ENCODE peak calls at places on chromosomes 7 and 10, in nine cellular contexts. V is CD8-positive, alpha-beta memory T cell; N is heart left ventricle; F is pancreas; P is CD8-positive, alpha-beta T cell; Z is ovary; L is lower lobe of right lung; O is HCT116; I is WERI-Rb-1. J is an unnamed sample.

GRCh38 chr10:112307631-112308502 is 24.7 kb downstream of the TECTB start:
- DNase-seq in V (no peak), N (peak; percentile 35), F (peak; percentile 59), P (peak; percentile 17), Z (no peak), L (peak; percentile 50), O (peak; percentile 59), I (peak; percentile 54), J (peak; percentile 89)

GRCh38 chr10:91090761-91091529 is 129.5 kb upstream of the PCGF5 start:
- DNase-seq in V (no peak), N (no peak), F (no peak), P (no peak), Z (no peak), L (no peak), O (no peak), I (no peak), J (no peak)

GRCh38 chr7:133052357-133052756 is 29.5 kb downstream of the CHCHD3 start:
- DNase-seq in V (no peak), N (no peak), F (no peak), P (no peak), Z (no peak), L (no peak), O (no peak), I (no peak), J (no peak)

GRCh38 chr10:62422068-62422590 is 48.0 kb downstream of the ZNF365 start:
- DNase-seq in V (no peak), N (no peak), F (no peak), P (no peak), Z (no peak), L (no peak), O (no peak), I (no peak), J (no peak)

GRCh38 chr7:90248706-90249105 is 3.7 kb downstream of the CFAP69 start:
- DNase-seq in V (no peak), N (no peak), F (no peak), P (no peak), Z (no peak), L (no peak), O (no peak), I (no peak), J (no peak)

GRCh38 chr10:98236866-98237265 is 31.1 kb downstream of the LOXL4 start:
- DNase-seq in V (no peak), N (no peak), F (no peak), P (no peak), Z (no peak), L (no peak), O (no peak), I (no peak), J (no peak)

GRCh38 chr7:33744293-33744692 is 161.0 kb upstream of the BMPER start:
- DNase-seq in V (no peak), N (no peak), F (no peak), P (no peak), Z (no peak), L (no peak), O (peak; percentile 21), I (no peak), J (no peak)

GRCh38 chr7:603152-603941 is 83.7 kb upstream of the PDGFA start:
- DNase-seq in V (peak; percentile 38), N (peak; percentile 21), F (peak; percentile 24), P (no peak), Z (no peak), L (no peak), O (no peak), I (no peak), J (no peak)

GRCh38 chr7:81036041-81036440 is 117.2 kb upstream of the SEMA3C start:
- DNase-seq in V (no peak), N (no peak), F (no peak), P (no peak), Z (no peak), L (no peak), O (no peak), I (no peak), J (no peak)

GRCh38 chr10:73810735-73811465 is 498 bp downstream of the NDST2 start:
- DNase-seq in V (peak; percentile 55), N (peak; percentile 50), F (peak; percentile 74), P (peak; percentile 66), Z (no peak), L (peak; percentile 70), O (no peak), I (no peak), J (peak; percentile 80)

GRCh38 chr10:118924493-118924892 is 105.0 kb upstream of the NANOS1 start:
- DNase-seq in V (no peak), N (no peak), F (no peak), P (no peak), Z (no peak), L (no peak), O (no peak), I (no peak), J (no peak)

GRCh38 chr10:44195120-44196007 is 189.5 kb downstream of the CXCL12 start:
- DNase-seq in V (no peak), N (peak; percentile 75), F (peak; percentile 69), P (no peak), Z (peak; percentile 66), L (no peak), O (no peak), I (no peak), J (no peak)

GRCh38 chr7:71424166-71424803 is 292.3 kb downstream of the GALNT17 start:
- DNase-seq in V (no peak), N (peak; percentile 34), F (no peak), P (no peak), Z (no peak), L (no peak), O (no peak), I (no peak), J (no peak)

GRCh38 chr10:16901102-16901501 is 83.9 kb upstream of the RSU1 start:
- DNase-seq in V (no peak), N (no peak), F (no peak), P (no peak), Z (no peak), L (no peak), O (no peak), I (no peak), J (no peak)

GRCh38 chr10:132375795-132376297 is 21.2 kb upstream of the PWWP2B start:
- DNase-seq in V (no peak), N (no peak), F (no peak), P (no peak), Z (no peak), L (no peak), O (no peak), I (no peak), J (no peak)

GRCh38 chr7:127252380-127252718 is 392 bp downstream of the GRM8 start:
- DNase-seq in V (no peak), N (no peak), F (no peak), P (no peak), Z (no peak), L (no peak), O (no peak), I (peak; percentile 10), J (no peak)

GRCh38 chr7:47332213-47332612 is 249.7 kb downstream of the TNS3 start:
- DNase-seq in V (no peak), N (no peak), F (no peak), P (no peak), Z (no peak), L (no peak), O (no peak), I (no peak), J (peak; percentile 78)
- H3K27ac ChIP-seq in V (no peak overlapping the region), N (no peak overlapping the region), F (no peak overlapping the region), P (no peak overlapping the region), Z (no peak overlapping the region), L (peak overlapping the region; percentile 51), O (no peak overlapping the region), I (no peak overlapping the region), J (peak overlapping the region; percentile 41)

DNA sequence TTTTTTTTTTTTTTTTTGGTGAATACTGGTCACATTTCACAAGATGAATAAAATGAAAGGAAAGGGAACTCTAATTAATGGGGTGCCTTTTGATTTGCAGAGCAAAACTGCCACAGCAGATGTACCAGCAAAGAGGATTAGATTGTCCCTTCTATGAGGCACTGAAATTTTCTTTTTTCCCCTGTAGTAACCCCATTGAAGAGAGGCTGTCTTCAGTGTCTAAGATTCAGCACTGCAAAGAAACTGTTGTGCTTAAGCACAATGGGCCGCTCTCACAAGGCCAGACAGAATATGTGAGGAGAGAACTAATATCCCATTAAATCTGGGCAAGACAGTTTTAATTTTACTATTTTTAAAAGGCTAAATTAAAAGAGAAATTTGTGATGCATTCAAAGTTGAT is 74.9 kb upstream of the PTPRZ1 start:
- DNase-seq in V (no peak), N (no peak), F (no peak), P (no peak), Z (no peak), L (no peak), O (no peak), I (no peak), J (no peak)
- H3K27ac ChIP-seq in V (no peak overlapping the region), N (no peak overlapping the region), F (no peak overlapping the region), P (no peak overlapping the region), Z (no peak overlapping the region), L (no peak overlapping the region), O (no peak overlapping the region), I (no peak overlapping the region), J (peak overlapping the region; percentile 97)

GRCh38 chr10:58334817-58335305 is at the start of gene UBE2D1:
- DNase-seq in V (peak; percentile 65), N (peak; percentile 94), F (peak; percentile 96), P (peak; percentile 83), Z (peak; percentile 85), L (peak; percentile 96), O (peak; percentile 55), I (peak; percentile 92), J (peak; percentile 95)
- H3K27ac ChIP-seq in V (peak within 1 kb of the TSS; percentile 53), N (peak within 1 kb of the TSS; percentile 91), F (peak within 1 kb of the TSS; percentile 59), P (peak within 1 kb of the TSS; percentile 65), Z (peak within 1 kb of the TSS; percentile 49), L (peak within 1 kb of the TSS; percentile 82), O (peak within 1 kb of the TSS; percentile 64), I (peak within 1 kb of the TSS; percentile 81), J (no peak within 1 kb of the TSS)

GRCh38 chr7:135490783-135491182 is 19.1 kb downstream of the CNOT4 start:
- DNase-seq in V (no peak), N (no peak), F (no peak), P (no peak), Z (no peak), L (no peak), O (no peak), I (no peak), J (no peak)

GRCh38 chr7:135481600-135481979 is 28.3 kb downstream of the CNOT4 start:
- DNase-seq in V (no peak), N (no peak), F (no peak), P (no peak), Z (no peak), L (no peak), O (no peak), I (no peak), J (no peak)

GRCh38 chr7:135492151-135492550 is 17.8 kb downstream of the CNOT4 start:
- DNase-seq in V (no peak), N (no peak), F (no peak), P (no peak), Z (no peak), L (no peak), O (no peak), I (no peak), J (no peak)

GRCh38 chr7:135480966-135481599 is 28.8 kb downstream of the CNOT4 start:
- DNase-seq in V (no peak), N (no peak), F (no peak), P (no peak), Z (no peak), L (no peak), O (no peak), I (no peak), J (no peak)

DNA sequence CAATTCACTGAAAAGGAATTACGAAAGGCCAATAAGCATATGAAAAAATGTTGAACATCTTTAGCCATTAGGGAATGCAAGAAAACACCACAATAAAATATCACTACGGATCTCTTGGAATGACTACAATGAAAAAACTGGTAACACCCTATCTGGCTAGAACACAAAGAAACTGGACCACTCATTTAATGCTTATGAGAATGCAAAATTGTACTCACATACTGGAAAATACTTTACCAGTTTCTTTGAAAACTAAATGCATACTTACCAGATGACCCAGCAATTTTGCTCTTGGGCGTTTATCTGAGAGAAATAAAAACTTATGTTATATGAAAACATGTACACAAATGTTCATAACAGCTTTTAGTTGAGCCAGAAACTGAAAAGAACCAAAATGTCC is 23.6 kb downstream of the CNOT4 start:
- DNase-seq in V (no peak), N (no peak), F (no peak), P (no peak), Z (no peak), L (no peak), O (no peak), I (no peak), J (no peak)
- H3K27ac ChIP-seq in V (no peak overlapping the region), N (no peak overlapping the region), F (no peak overlapping the region), P (no peak overlapping the region), Z (no peak overlapping the region), L (no peak overlapping the region), O (no peak overlapping the region), I (no peak overlapping the region), J (no peak overlapping the region)